ENCODE peak calls at places on chromosome 15, in four cellular contexts. L is cardiac fibroblast, T is stomach, R is sigmoid colon. H is an unnamed sample.

GRCh38 chr15:39124155-39124924 is 456.5 kb upstream of the THBS1 start:
- DNase-seq in L (peak), T (no peak), R (no peak), H (no peak)

GRCh38 chr15:55389276-55389631 is 18.9 kb downstream of the CCPG1 start:
- DNase-seq in T (no peak), R (no peak), L (no peak), H (no peak)

GRCh38 chr15:61681038-61681418 is 379.2 kb downstream of the VPS13C start:
- DNase-seq in R (no peak), L (no peak), T (no peak), H (peak)

GRCh38 chr15:52159645-52160044 is 31.5 kb downstream of the GNB5 start:
- DNase-seq in L (no peak), T (no peak), R (no peak), H (no peak)

GRCh38 chr15:63971427-63971805 is 74.9 kb downstream of the DAPK2 start:
- DNase-seq in L (no peak), T (no peak), R (no peak), H (no peak)

GRCh38 chr15:78850926-78851600 is 21.6 kb upstream of the MORF4L1 start:
- DNase-seq in T (no peak), L (no peak), R (no peak), H (no peak)

GRCh38 chr15:22930782-22931484 is 49.2 kb downstream of the CYFIP1 start:
- DNase-seq in L (peak), T (peak), R (no peak), H (no peak)

GRCh38 chr15:38373016-38373415 is 80.9 kb upstream of the FAM98B start:
- DNase-seq in T (no peak), L (no peak), R (no peak), H (no peak)

GRCh38 chr15:40069178-40070165 is 30.5 kb upstream of the SRP14 start:
- DNase-seq in L (peak), T (peak), R (peak), H (peak)

GRCh38 chr15:85339976-85340665 is 40.3 kb upstream of the AKAP13 start:
- DNase-seq in T (no peak), L (no peak), R (no peak), H (no peak)

GRCh38 chr15:82810061-82810862 is 834 bp downstream of the WHAMM start:
- DNase-seq in L (peak), R (peak), T (peak), H (peak)

GRCh38 chr15:91867581-91868026 is 14.1 kb downstream of the SLCO3A1 start:
- DNase-seq in T (peak), L (peak), R (peak), H (no peak)

GRCh38 chr15:60649845-60650548 is 171.1 kb upstream of the ICE2 start:
- DNase-seq in T (no peak), R (no peak), L (no peak), H (no peak)

GRCh38 chr15:31236184-31237041 is 90.2 kb upstream of the KLF13 start:
- DNase-seq in R (peak), T (peak), L (peak), H (no peak)

GRCh38 chr15:20643024-20643770 is 101.6 kb upstream of the GOLGA6L6 start:
- DNase-seq in R (no peak), L (no peak), T (no peak), H (no peak)

GRCh38 chr15:61146643-61147230 is 82.4 kb downstream of the RORA start:
- DNase-seq in L (no peak), R (no peak), T (no peak), H (no peak)

GRCh38 chr15:35256555-35256954 is 171.5 kb upstream of the NANOGP8 start:
- DNase-seq in L (no peak), T (no peak), R (no peak), H (no peak)

GRCh38 chr15:43518073-43518761 is 809 bp downstream of the MAP1A start:
- DNase-seq in L (peak), T (no peak), R (no peak), H (peak)

GRCh38 chr15:58378241-58379085 is 53.3 kb upstream of the LIPC start:
- DNase-seq in L (no peak), R (no peak), T (no peak), H (no peak)

GRCh38 chr15:53454843-53455721 is 304.4 kb downstream of the WDR72 start:
- DNase-seq in T (no peak), R (no peak), L (no peak), H (no peak)

GRCh38 chr15:78209646-78210348 is 24.6 kb downstream of the ACSBG1 start:
- DNase-seq in L (no peak), R (peak), T (peak), H (no peak)

GRCh38 chr15:97991972-97992541 is 31.6 kb downstream of the ARRDC4 start:
- DNase-seq in T (peak), R (no peak), L (no peak), H (no peak)

GRCh38 chr15:73873889-73874511 is 636 bp downstream of the TBC1D21 start:
- DNase-seq in R (no peak), T (peak), L (peak), H (peak)

GRCh38 chr15:81314378-81314777 is 9.6 kb downstream of the STARD5 start:
- DNase-seq in T (no peak), L (no peak), R (no peak), H (no peak)

GRCh38 chr15:45871121-45871855 is 236.5 kb downstream of the SQOR start:
- DNase-seq in R (no peak), T (no peak), L (no peak), H (no peak)

GRCh38 chr15:78638658-78639314 is 2.2 kb downstream of the CHRNB4 start:
- DNase-seq in L (peak), R (no peak), T (peak), H (peak)

GRCh38 chr15:67225336-67225735 is 29.1 kb downstream of the AAGAB start:
- DNase-seq in T (no peak), R (no peak), L (peak), H (no peak)

GRCh38 chr15:31558840-31559239 is 232.2 kb downstream of the KLF13 start:
- DNase-seq in T (no peak), L (no peak), R (no peak), H (no peak)

GRCh38 chr15:33313491-33313890 is 2.7 kb downstream of the RYR3 start:
- DNase-seq in R (no peak), T (no peak), L (no peak), H (no peak)

GRCh38 chr15:99956820-99957641 is 223.8 kb upstream of the LYSMD4 start:
- DNase-seq in R (peak), T (no peak), L (no peak), H (no peak)

GRCh38 chr15:64014995-64015394 is 31.3 kb downstream of the DAPK2 start:
- DNase-seq in R (no peak), T (peak), L (no peak), H (no peak)

GRCh38 chr15:93073465-93073952 is 15.5 kb downstream of the RGMA start:
- DNase-seq in L (no peak), R (peak), T (no peak), H (no peak)
- H3K4me3 ChIP-seq in L (no peak), R (peak), T (peak), H (no peak)

GRCh38 chr15:29115093-29115991 is 154.3 kb downstream of the NSMCE3 start:
- DNase-seq in R (no peak), L (peak), T (no peak), H (no peak)
- H3K4me3 ChIP-seq in R (peak), L (peak), T (peak), H (no peak)

GRCh38 chr15:96343529-96344072 is 13.1 kb downstream of the NR2F2 start:
- DNase-seq in L (no peak), T (no peak), R (no peak), H (no peak)

GRCh38 chr15:96342143-96342466 is 11.6 kb downstream of the NR2F2 start:
- DNase-seq in T (no peak), R (no peak), L (no peak), H (no peak)

GRCh38 chr15:96341465-96342142 is 11.1 kb downstream of the NR2F2 start:
- DNase-seq in T (no peak), R (peak), L (peak), H (no peak)

GRCh38 chr15:96344120-96344705 is 13.7 kb downstream of the NR2F2 start:
- DNase-seq in R (no peak), T (no peak), L (no peak), H (no peak)

GRCh38 chr15:96342611-96343528 is 12.4 kb downstream of the NR2F2 start:
- DNase-seq in T (no peak), L (no peak), R (no peak), H (no peak)
- H3K4me3 ChIP-seq in T (peak), L (peak), R (peak), H (no peak)

GRCh38 chr15:42401544-42402478 is 42.5 kb downstream of the CAPN3 start:
- DNase-seq in L (no peak), R (no peak), T (no peak), H (peak)

GRCh38 chr15:42402806-42403205 is 43.5 kb downstream of the CAPN3 start:
- DNase-seq in R (no peak), L (no peak), T (no peak), H (peak)

GRCh38 chr15:42403389-42403788 is 44.1 kb downstream of the CAPN3 start:
- DNase-seq in R (no peak), T (no peak), L (no peak), H (no peak)

GRCh38 chr15:42405876-42406482 is 46.7 kb downstream of the CAPN3 start:
- DNase-seq in L (no peak), R (no peak), T (no peak), H (no peak)

DNA sequence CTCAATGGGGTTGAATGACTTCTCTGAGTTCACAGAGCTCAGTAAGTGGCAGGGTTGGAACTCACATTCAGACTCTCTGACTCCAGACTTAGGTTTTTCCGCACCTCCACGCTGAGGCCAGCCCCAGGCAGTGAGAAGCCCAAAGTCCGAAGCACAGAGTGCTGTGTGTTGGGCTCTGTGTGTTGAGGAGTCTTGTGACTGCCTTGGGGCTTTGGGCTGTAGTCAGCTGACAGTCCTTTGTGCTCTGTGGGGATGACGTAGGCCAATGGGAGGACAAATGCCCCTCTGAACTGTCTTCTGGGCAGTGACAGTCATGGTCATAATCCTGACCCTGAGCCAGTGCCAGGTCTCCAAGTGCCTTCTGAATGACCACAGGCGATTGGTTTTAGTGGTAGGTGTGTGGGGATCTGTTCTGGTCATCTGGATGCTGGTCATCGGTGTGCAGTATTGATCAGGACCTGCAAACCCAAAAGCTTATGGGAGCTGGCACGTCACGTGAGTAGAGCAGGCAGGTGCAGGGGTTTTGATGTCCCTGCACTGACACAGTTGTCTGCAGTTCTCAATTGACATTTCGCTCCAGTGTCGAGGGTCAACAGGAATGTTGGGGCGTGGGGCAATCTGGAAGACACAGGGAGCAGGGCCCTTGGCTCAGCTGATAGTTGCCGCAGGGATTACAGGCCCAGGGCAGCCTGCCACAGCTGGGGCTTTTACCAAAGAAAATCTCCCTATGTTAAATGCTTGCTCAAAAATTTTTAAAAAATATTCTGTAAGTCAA is 45.3 kb downstream of the CAPN3 start:
- DNase-seq in L (no peak), T (no peak), R (no peak), H (no peak)
- H3K4me3 ChIP-seq in L (no peak), T (no peak), R (no peak), H (no peak)

DNA sequence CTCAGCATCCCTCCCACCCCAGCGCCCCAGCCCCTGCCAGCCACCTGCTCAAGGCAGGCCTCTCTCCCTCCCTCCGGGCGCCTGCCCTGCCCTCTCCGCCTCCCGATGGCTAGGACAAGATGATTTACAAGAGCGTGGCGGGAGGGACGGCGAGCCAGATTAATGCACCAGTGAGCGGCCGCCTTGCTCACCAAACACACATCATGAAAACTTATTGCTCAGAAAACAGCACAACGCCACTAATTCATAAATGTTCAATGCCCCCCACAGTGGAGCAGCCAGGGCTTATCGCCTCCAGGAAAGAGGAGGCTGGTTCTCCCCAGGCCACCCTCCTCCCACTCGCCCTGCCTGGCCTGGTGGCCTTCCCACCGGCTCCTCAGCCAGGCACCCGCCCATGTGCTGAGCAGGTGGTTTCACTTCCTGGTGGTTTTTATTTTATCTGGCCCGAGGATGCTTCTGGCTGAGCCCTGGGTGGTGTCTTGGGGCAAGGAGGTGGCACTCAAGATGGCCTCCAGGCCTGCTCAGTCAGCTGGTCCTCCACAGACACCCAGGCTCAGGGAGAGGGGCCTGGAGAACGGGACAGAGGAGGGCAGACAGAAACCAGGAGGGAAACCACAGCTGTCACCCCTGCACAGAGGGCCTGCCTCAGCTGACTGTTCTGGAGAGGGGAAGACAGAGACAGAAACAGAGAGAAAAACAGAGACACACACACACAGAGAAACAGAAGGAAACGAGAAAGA is 284.9 kb downstream of the UACA start:
- DNase-seq in R (no peak), L (no peak), T (no peak), H (peak)
- H3K4me3 ChIP-seq in R (no peak), L (no peak), T (no peak), H (no peak)

GRCh38 chr15:89665449-89666146 is 10.3 kb upstream of the KIF7 start:
- DNase-seq in T (peak), L (peak), R (peak), H (peak)

GRCh38 chr15:89664441-89664840 is 9.2 kb upstream of the KIF7 start:
- DNase-seq in T (no peak), R (peak), L (no peak), H (no peak)

GRCh38 chr15:89666147-89666857 is 11.0 kb upstream of the KIF7 start:
- DNase-seq in R (peak), T (no peak), L (no peak), H (no peak)

GRCh38 chr15:89662893-89663673 is 7.8 kb upstream of the KIF7 start:
- DNase-seq in T (peak), R (peak), L (peak), H (no peak)

DNA sequence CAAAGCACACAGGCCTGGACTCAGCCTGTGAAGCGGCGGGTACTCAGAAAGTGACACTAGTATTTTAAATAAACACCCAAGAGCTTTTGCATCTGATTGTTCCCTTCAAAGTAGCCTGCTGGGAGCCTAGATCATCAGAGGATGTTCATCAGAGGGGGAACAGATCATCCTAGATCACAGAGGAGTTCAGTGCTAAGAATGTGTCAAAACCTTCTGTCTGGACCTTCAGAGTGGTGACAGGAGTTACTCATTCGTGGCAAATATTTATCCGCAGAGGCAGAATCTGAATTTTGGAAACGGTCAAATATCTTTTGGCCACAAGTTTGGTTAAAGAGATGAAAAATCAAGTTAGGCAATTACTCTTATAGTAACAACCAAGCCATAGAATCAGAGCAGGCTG is 9.7 kb upstream of the KIF7 start:
- DNase-seq in L (no peak), R (peak), T (no peak), H (no peak)
- H3K4me3 ChIP-seq in L (no peak), R (peak), T (peak), H (peak)